ENCODE peak calls at places on chromosomes 4 and X, in five cellular contexts. P is lung, M is A172, R is RCC 7860, T is pons. U is an unnamed sample.

GRCh38 chr4:158540125-158540907 is 18.6 kb downstream of the RXFP1 start:
- DNase-seq in P (no peak), M (peak; percentile 40), R (no peak), T (no peak), U (no peak)

GRCh38 chrX:106742193-106742592 is 15.7 kb downstream of the RNF128 start:
- DNase-seq in P (no peak), M (no peak), R (no peak), T (no peak), U (no peak)

GRCh38 chrX:154398668-154399526 is 720 bp downstream of the RPL10 start:
- DNase-seq in P (peak; percentile 83), M (peak; percentile 77), R (peak; percentile 69), T (peak; percentile 78), U (no peak)

GRCh38 chr4:70183168-70183939 is 12.2 kb upstream of the ODAM start:
- DNase-seq in P (no peak), M (peak; percentile 32), R (peak; percentile 14), T (peak; percentile 29), U (peak; percentile 12)

GRCh38 chr4:163280703-163281519 is 51.5 kb downstream of the NPY1R start:
- DNase-seq in P (no peak), M (no peak), R (no peak), T (no peak), U (no peak)

GRCh38 chr4:17494258-17494657 is 17.6 kb downstream of the QDPR start:
- DNase-seq in P (no peak), M (peak; percentile 93), R (peak; percentile 74), T (peak; percentile 68), U (no peak)

GRCh38 chr4:26126135-26126718 is 194.6 kb upstream of the RBPJ start:
- DNase-seq in P (no peak), M (no peak), R (no peak), T (no peak), U (no peak)

GRCh38 chr4:177596035-177596434 is 153.8 kb upstream of the AGA start:
- DNase-seq in P (no peak), M (peak; percentile 87), R (peak; percentile 58), T (peak; percentile 34), U (no peak)

GRCh38 chr4:148145475-148145874 is 296.7 kb downstream of the NR3C2 start:
- DNase-seq in P (no peak), M (no peak), R (no peak), T (no peak), U (no peak)

GRCh38 chr4:59646082-59646481 is 1554.0 kb upstream of the ADGRL3 start:
- DNase-seq in P (no peak), M (no peak), R (no peak), T (no peak), U (no peak)

GRCh38 chr4:53847935-53848334 is 216.5 kb downstream of the CHIC2 start:
- DNase-seq in P (no peak), M (no peak), R (no peak), T (no peak), U (no peak)

GRCh38 chr4:102223461-102223860 is 121.8 kb downstream of the SLC39A8 start:
- DNase-seq in P (no peak), M (no peak), R (no peak), T (no peak), U (no peak)

GRCh38 chr4:1974836-1975235 is 33.9 kb downstream of the NELFA start:
- DNase-seq in P (no peak), M (no peak), R (no peak), T (no peak), U (no peak)

GRCh38 chr4:86558258-86558657 is 35.9 kb upstream of the PTPN13 start:
- DNase-seq in P (no peak), M (no peak), R (no peak), T (no peak), U (no peak)

GRCh38 chr4:8614365-8615193 is 22.0 kb downstream of the CPZ start:
- DNase-seq in P (no peak), M (no peak), R (no peak), T (no peak), U (no peak)

GRCh38 chrX:139204903-139205667 is 325.5 kb upstream of the F9 start:
- DNase-seq in P (no peak), M (no peak), R (no peak), T (no peak), U (no peak)

GRCh38 chrX:103941201-103941975 is 21.0 kb upstream of the TMSB15B start:
- DNase-seq in P (no peak), M (peak; percentile 8), R (no peak), T (peak; percentile 35), U (no peak)

GRCh38 chr4:159018062-159018629 is 84.7 kb upstream of the RAPGEF2 start:
- DNase-seq in P (no peak), M (no peak), R (no peak), T (no peak), U (no peak)

GRCh38 chrX:41167888-41168287 is 82.6 kb downstream of the USP9X start:
- DNase-seq in P (no peak), M (no peak), R (no peak), T (no peak), U (no peak)

GRCh38 chr4:181106410-181106809 is 1136.8 kb upstream of the TENM3 start:
- DNase-seq in P (no peak), M (no peak), R (no peak), T (no peak), U (no peak)

GRCh38 chrX:115940348-115940747 is 230.2 kb upstream of the AGTR2 start:
- DNase-seq in P (no peak), M (no peak), R (no peak), T (no peak), U (no peak)

GRCh38 chr4:154456240-154456639 is 35.4 kb downstream of the DCHS2 start:
- DNase-seq in P (no peak), M (no peak), R (no peak), T (no peak), U (peak; percentile 61)

GRCh38 chr4:169664615-169665014 is 44.2 kb downstream of the CLCN3 start:
- DNase-seq in P (no peak), M (no peak), R (no peak), T (no peak), U (no peak)

GRCh38 chr4:77843628-77844027 is 19.0 kb upstream of the MRPL1 start:
- DNase-seq in P (no peak), M (no peak), R (no peak), T (no peak), U (no peak)

GRCh38 chr4:88006956-88007303 is 505 bp upstream of the PKD2 start:
- DNase-seq in P (no peak), M (no peak), R (no peak), T (peak; percentile 51), U (no peak)

GRCh38 chr4:150155391-150155790 is 77.1 kb downstream of the DCLK2 start:
- DNase-seq in P (no peak), M (no peak), R (no peak), T (no peak), U (no peak)

GRCh38 chr4:108878781-108879180 is 115.9 kb upstream of the ETNPPL start:
- DNase-seq in P (no peak), M (no peak), R (no peak), T (no peak), U (no peak)

GRCh38 chrX:33808636-33809035 is 323.5 kb downstream of the FAM47A start:
- DNase-seq in P (no peak), M (no peak), R (no peak), T (no peak), U (no peak)

GRCh38 chrX:54807524-54808108 is at the start of gene MAGED2:
- DNase-seq in P (no peak), M (peak; percentile 1), R (no peak), T (peak; percentile 39), U (peak; percentile 38)

GRCh38 chr4:152197211-152197610 is 338.7 kb downstream of the FBXW7 start:
- DNase-seq in P (no peak), M (no peak), R (no peak), T (peak; percentile 51), U (no peak)

GRCh38 chrX:151488677-151489076 is 74.8 kb upstream of the PASD1 start:
- DNase-seq in P (no peak), M (peak; percentile 5), R (peak; percentile 8), T (no peak), U (no peak)

GRCh38 chr4:124459922-124460301 is 252.6 kb downstream of the ANKRD50 start:
- DNase-seq in P (no peak), M (no peak), R (no peak), T (no peak), U (no peak)

GRCh38 chrX:154057790-154058189 is 38.1 kb upstream of the IRAK1 start:
- DNase-seq in P (no peak), M (no peak), R (peak; percentile 11), T (no peak), U (no peak)

GRCh38 chr4:158783775-158784174 is 14.9 kb downstream of the FNIP2 start:
- DNase-seq in P (no peak), M (peak; percentile 57), R (no peak), T (no peak), U (no peak)

GRCh38 chr4:100926039-100926717 is 408.4 kb upstream of the EMCN start:
- DNase-seq in P (no peak), M (no peak), R (no peak), T (no peak), U (no peak)

GRCh38 chr4:22897520-22898108 is 204.9 kb downstream of the GBA3 start:
- DNase-seq in P (peak; percentile 29), M (peak; percentile 57), R (peak; percentile 52), T (peak; percentile 17), U (no peak)

GRCh38 chr4:127352220-127352619 is 280.5 kb upstream of the INTU start:
- DNase-seq in P (no peak), M (no peak), R (no peak), T (no peak), U (no peak)